ENCODE peak calls at places on chromosomes 12 and 14, in five cellular contexts. D is skeletal muscle cell; I is body of pancreas; T is stimulated activated CD4-positive, alpha-beta T cell treated with anti-CD3 and anti-CD28 coated beads, Interleukin-1b, Interleukin-23, amount 100 ng/mL, for 1 hour; E is AG09319. B is an unnamed sample.

GRCh38 chr14:105445901-105446845 is 26.5 kb downstream of the MTA1 start:
- DNase-seq in I (no peak), D (no peak), E (no peak), T (no peak), B (no peak)

GRCh38 chr12:67025543-67026114 is 243.5 kb upstream of the CAND1 start:
- DNase-seq in E (no peak), D (no peak), T (peak), I (peak), B (no peak)

GRCh38 chr12:117098361-117099217 is 627 bp downstream of the TESC start:
- DNase-seq in T (no peak), E (no peak), I (peak), D (no peak), B (peak)

GRCh38 chr12:76007640-76008039 is 23.9 kb downstream of the PHLDA1 start:
- DNase-seq in T (no peak), E (no peak), I (no peak), D (no peak), B (no peak)

GRCh38 chr12:71900091-71900490 is 38.6 kb upstream of the TPH2 start:
- DNase-seq in I (no peak), T (no peak), E (no peak), D (no peak), B (no peak)

GRCh38 chr12:51524386-51524901 is 66.6 kb upstream of the SCN8A start:
- DNase-seq in D (no peak), E (no peak), T (no peak), I (no peak), B (no peak)

GRCh38 chr14:99685061-99685995 is 1.2 kb downstream of the CYP46A1 start:
- DNase-seq in E (no peak), I (no peak), D (no peak), T (no peak), B (no peak)

GRCh38 chr12:86600664-86601231 is 344.6 kb upstream of the MGAT4C start:
- DNase-seq in I (no peak), E (no peak), T (no peak), D (no peak), B (no peak)

GRCh38 chr12:1509703-1510395 is 84.5 kb downstream of the FBXL14 start:
- DNase-seq in E (no peak), D (no peak), I (no peak), T (no peak), B (no peak)

GRCh38 chr12:7638064-7638763 is 27.5 kb downstream of the APOBEC1 start:
- DNase-seq in T (no peak), I (no peak), E (no peak), D (no peak), B (no peak)

B was measured in natural killer cell treated with Interleukin-12 subunit alpha and Interleukin-12 subunit beta and Interleukin-15 and Interleukin-18, amount 100 ng/mL, for 72 hours.